ENCODE peak calls at places on chromosomes 3 and 15, in six cellular contexts. One of them, this sample, is unnamed. For H3K4me1, the result is how much of the 10 kb centered on the place peaks cover.

GRCh38 chr15:38823272-38823671 is 258.7 kb upstream of the RASGRP1 start:
- DNase-seq in endothelial cell of umbilical vein: peak
- DNase-seq in body of pancreas: no peak
- DNase-seq in uterus: no peak
- DNase-seq in ovary: no peak
- DNase-seq in A549: no peak
- DNase-seq in this sample: no peak

GRCh38 chr15:36797128-36797527 is 217.7 kb downstream of the CDIN1 start:
- DNase-seq in endothelial cell of umbilical vein: no peak
- DNase-seq in body of pancreas: peak
- DNase-seq in uterus: no peak
- DNase-seq in ovary: no peak
- DNase-seq in A549: peak
- DNase-seq in this sample: no peak

GRCh38 chr3:23960649-23961048 is 15.6 kb downstream of the NR1D2 start:
- DNase-seq in A549: no peak
- DNase-seq in ovary: no peak
- DNase-seq in body of pancreas: no peak
- DNase-seq in uterus: no peak
- DNase-seq in endothelial cell of umbilical vein: no peak
- DNase-seq in this sample: no peak

GRCh38 chr15:36778516-36778915 is 199.1 kb downstream of the CDIN1 start:
- DNase-seq in body of pancreas: no peak
- DNase-seq in A549: no peak
- DNase-seq in endothelial cell of umbilical vein: no peak
- DNase-seq in uterus: no peak
- DNase-seq in ovary: no peak
- DNase-seq in this sample: no peak

GRCh38 chr3:131402391-131403039 is 20.9 kb downstream of the NUDT16 start:
- DNase-seq in A549: no peak
- DNase-seq in ovary: no peak
- DNase-seq in body of pancreas: no peak
- DNase-seq in uterus: no peak
- DNase-seq in endothelial cell of umbilical vein: peak
- DNase-seq in this sample: no peak

GRCh38 chr15:90868261-90868689 is at the start of gene FURIN:
- DNase-seq in endothelial cell of umbilical vein: no peak
- DNase-seq in A549: no peak
- DNase-seq in uterus: no peak
- DNase-seq in ovary: no peak
- DNase-seq in body of pancreas: peak
- DNase-seq in this sample: no peak

GRCh38 chr15:72847806-72848205 is 64.2 kb upstream of the ADPGK start:
- DNase-seq in uterus: no peak
- DNase-seq in A549: no peak
- DNase-seq in endothelial cell of umbilical vein: no peak
- DNase-seq in ovary: no peak
- DNase-seq in body of pancreas: no peak
- DNase-seq in this sample: no peak

GRCh38 chr3:105369501-105370371 is 3.0 kb downstream of the ALCAM start:
- DNase-seq in endothelial cell of umbilical vein: peak
- DNase-seq in A549: peak
- DNase-seq in ovary: peak
- DNase-seq in uterus: peak
- DNase-seq in body of pancreas: peak
- DNase-seq in this sample: peak

GRCh38 chr3:62462097-62462789 is 88.9 kb upstream of the FEZF2 start:
- DNase-seq in endothelial cell of umbilical vein: no peak
- DNase-seq in A549: no peak
- DNase-seq in body of pancreas: no peak
- DNase-seq in ovary: no peak
- DNase-seq in uterus: no peak
- DNase-seq in this sample: no peak

GRCh38 chr3:156749244-156749643 is 74.9 kb downstream of the TIPARP start:
- DNase-seq in A549: no peak
- DNase-seq in ovary: no peak
- DNase-seq in body of pancreas: no peak
- DNase-seq in uterus: no peak
- DNase-seq in endothelial cell of umbilical vein: no peak
- DNase-seq in this sample: no peak

GRCh38 chr15:91408476-91409076 is 308.5 kb downstream of the SV2B start:
- DNase-seq in uterus: no peak
- DNase-seq in ovary: no peak
- DNase-seq in endothelial cell of umbilical vein: no peak
- DNase-seq in body of pancreas: peak
- DNase-seq in A549: no peak
- DNase-seq in this sample: peak

GRCh38 chr15:85584791-85585360 is 204.5 kb downstream of the AKAP13 start:
- DNase-seq in body of pancreas: no peak
- DNase-seq in uterus: no peak
- DNase-seq in A549: no peak
- DNase-seq in ovary: no peak
- DNase-seq in endothelial cell of umbilical vein: no peak
- DNase-seq in this sample: no peak
- TF ChIP-seq POLR2A in body of pancreas: no peak
- TF ChIP-seq POLR2A in uterus: no peak
- TF ChIP-seq POLR2A in A549: no peak
- TF ChIP-seq POLR2A in ovary: no peak
- TF ChIP-seq POLR2A in endothelial cell of umbilical vein: no peak
- TF ChIP-seq POLR2A in this sample: no peak

GRCh38 chr3:13865581-13866405 is 14.1 kb downstream of the WNT7A start:
- DNase-seq in ovary: no peak
- DNase-seq in body of pancreas: no peak
- DNase-seq in uterus: no peak
- DNase-seq in endothelial cell of umbilical vein: no peak
- DNase-seq in A549: no peak
- DNase-seq in this sample: no peak
- H3K4me1 ChIP-seq in ovary: under half
- H3K4me1 ChIP-seq in body of pancreas: under half
- H3K4me1 ChIP-seq in uterus: under half
- H3K4me1 ChIP-seq in endothelial cell of umbilical vein: under half
- H3K4me1 ChIP-seq in A549: under half
- H3K4me1 ChIP-seq in this sample: under half

DNA sequence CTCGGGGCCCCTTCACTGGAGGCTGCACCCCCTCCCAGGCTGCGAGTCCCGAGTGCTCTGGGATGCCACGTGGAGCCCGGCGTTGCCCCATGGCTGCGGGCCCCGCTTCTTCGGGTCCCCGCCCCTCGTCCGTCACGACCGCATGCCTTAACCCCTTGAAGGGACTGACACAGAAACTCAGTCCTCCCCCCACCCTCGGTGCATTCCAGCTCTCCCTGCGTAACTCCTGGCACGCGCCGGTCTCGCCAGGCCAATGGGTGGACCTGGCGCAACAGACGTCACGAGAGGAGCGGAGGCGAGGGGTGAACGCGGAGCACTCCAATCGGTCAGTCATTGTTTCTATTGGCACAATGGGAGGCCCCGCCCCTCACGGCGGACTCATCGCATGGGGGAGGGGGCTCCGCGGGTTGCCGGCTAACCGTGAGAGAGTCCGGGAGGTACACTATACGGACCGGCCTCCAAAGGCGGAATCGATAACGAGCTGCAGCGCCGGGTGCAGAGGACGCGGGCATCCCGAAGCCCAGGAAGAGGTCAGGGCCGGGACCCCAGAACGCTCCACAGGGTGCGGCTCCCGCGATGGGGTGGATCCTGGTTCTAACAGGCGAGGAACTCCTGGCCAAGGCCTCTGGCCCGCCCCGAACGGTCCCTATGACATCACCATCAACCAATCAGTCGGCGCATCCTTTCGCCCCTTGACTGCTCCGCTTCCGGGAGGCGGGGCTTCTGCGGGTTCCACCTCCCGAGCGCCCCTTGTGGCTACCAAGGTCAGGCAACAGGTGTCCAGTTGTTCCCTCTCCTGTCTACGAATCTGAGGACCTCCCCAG is 1.0 kb upstream of the CELSR3 start:
- DNase-seq in endothelial cell of umbilical vein: peak
- DNase-seq in ovary: peak
- DNase-seq in uterus: peak
- DNase-seq in body of pancreas: peak
- DNase-seq in A549: peak
- DNase-seq in this sample: peak
- TF ChIP-seq POLR2A in endothelial cell of umbilical vein: peak
- TF ChIP-seq POLR2A in ovary: peak
- TF ChIP-seq POLR2A in uterus: peak
- TF ChIP-seq POLR2A in body of pancreas: peak
- TF ChIP-seq POLR2A in A549: peak
- TF ChIP-seq POLR2A in this sample: no peak

GRCh38 chr15:66772967-66773873 is 71.2 kb downstream of the SMAD6 start:
- DNase-seq in ovary: peak
- DNase-seq in endothelial cell of umbilical vein: peak
- DNase-seq in A549: no peak
- DNase-seq in uterus: peak
- DNase-seq in body of pancreas: peak
- DNase-seq in this sample: peak
- H3K4me1 ChIP-seq in ovary: under half
- H3K4me1 ChIP-seq in endothelial cell of umbilical vein: under half
- H3K4me1 ChIP-seq in A549: half or more
- H3K4me1 ChIP-seq in uterus: under half
- H3K4me1 ChIP-seq in body of pancreas: half or more
- H3K4me1 ChIP-seq in this sample: half or more

GRCh38 chr3:14957163-14957562 is 9.8 kb downstream of the NR2C2 start:
- DNase-seq in A549: no peak
- DNase-seq in ovary: no peak
- DNase-seq in endothelial cell of umbilical vein: no peak
- DNase-seq in uterus: no peak
- DNase-seq in body of pancreas: no peak
- DNase-seq in this sample: no peak
- TF ChIP-seq POLR2A in A549: no peak
- TF ChIP-seq POLR2A in ovary: no peak
- TF ChIP-seq POLR2A in endothelial cell of umbilical vein: no peak
- TF ChIP-seq POLR2A in uterus: no peak
- TF ChIP-seq POLR2A in body of pancreas: no peak
- TF ChIP-seq POLR2A in this sample: no peak

GRCh38 chr3:124833710-124834332 is 53.3 kb downstream of the ITGB5 start:
- DNase-seq in endothelial cell of umbilical vein: no peak
- DNase-seq in ovary: no peak
- DNase-seq in body of pancreas: no peak
- DNase-seq in uterus: no peak
- DNase-seq in A549: peak
- DNase-seq in this sample: no peak
- H3K4me1 ChIP-seq in endothelial cell of umbilical vein: under half
- H3K4me1 ChIP-seq in ovary: under half
- H3K4me1 ChIP-seq in body of pancreas: under half
- H3K4me1 ChIP-seq in uterus: under half
- H3K4me1 ChIP-seq in A549: half or more
- H3K4me1 ChIP-seq in this sample: half or more

DNA sequence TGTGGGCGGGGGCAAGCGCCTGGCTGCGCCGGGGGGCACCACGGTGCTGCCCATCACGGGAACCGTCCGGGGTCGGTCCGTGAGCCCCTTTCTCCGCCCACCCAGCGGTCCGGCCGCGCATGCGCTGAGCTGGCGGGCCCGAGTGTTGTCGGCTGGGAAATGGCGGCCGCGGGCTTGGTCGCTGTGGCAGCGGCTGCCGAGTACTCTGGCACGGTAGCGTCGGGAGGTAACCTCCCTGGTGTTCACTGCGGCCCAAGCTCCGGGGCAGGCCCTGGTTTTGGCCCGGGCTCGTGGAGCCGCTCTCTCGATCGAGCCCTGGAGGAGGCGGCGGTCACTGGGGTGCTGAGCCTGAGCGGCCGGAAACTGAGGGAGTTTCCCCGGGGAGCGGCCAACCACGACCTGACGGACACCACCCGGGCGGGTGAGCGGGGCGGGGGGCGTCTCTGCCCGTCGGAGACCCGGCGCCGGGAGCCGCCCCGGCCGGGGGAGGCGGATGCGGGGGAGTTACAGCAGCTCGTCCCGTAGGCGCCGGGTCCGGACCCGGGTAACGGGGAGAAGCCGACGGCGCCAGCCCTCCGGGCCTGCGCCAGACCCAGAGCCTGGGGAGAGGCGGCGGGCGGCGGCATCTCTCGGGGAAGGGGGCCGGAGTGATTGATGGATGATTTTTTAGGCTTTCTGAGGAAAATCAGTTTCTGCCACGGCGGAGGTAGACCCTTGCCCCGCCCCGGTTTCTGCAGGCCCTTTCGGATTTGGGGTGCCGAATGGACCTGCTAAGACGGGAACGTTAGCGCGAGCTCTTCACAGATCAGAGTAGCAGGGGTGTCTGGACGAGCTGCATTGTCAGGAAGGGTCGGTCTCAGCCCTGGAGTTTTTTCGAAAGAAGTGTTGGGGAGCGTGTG is at the start of gene LRCH3:
- DNase-seq in A549: peak
- DNase-seq in body of pancreas: peak
- DNase-seq in uterus: peak
- DNase-seq in endothelial cell of umbilical vein: peak
- DNase-seq in ovary: peak
- DNase-seq in this sample: peak
- TF ChIP-seq POLR2A in A549: peak
- TF ChIP-seq POLR2A in body of pancreas: peak
- TF ChIP-seq POLR2A in uterus: peak
- TF ChIP-seq POLR2A in endothelial cell of umbilical vein: peak
- TF ChIP-seq POLR2A in ovary: peak
- TF ChIP-seq POLR2A in this sample: peak

DNA sequence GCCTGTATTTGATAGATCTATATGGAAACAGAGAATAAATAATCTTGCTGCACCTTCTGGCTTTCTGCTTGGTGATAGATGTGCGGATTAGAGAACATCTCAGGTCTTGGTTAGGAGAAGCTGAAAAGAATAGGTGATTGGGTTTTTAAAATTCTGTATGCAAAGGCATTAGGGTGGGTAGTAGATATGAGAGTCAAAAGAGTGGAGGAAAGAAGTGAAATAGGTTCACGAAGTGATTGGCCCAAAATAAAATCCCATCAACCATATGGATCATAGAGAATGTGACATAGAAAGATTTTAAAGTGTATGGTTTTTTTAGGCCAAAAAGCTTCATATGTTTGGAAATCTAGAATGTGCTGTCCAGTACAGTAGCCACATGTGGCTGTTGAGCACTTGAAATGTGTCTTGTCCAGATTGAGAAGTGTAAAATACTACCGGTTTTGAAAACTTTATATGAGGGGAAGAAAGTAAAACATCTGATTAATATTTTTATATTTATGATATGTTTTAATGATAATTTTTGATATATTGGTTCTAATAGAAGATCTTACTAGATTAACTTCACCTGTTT is 2.8 kb downstream of the MBNL1 start:
- DNase-seq in endothelial cell of umbilical vein: peak
- DNase-seq in uterus: no peak
- DNase-seq in ovary: no peak
- DNase-seq in body of pancreas: no peak
- DNase-seq in A549: no peak
- DNase-seq in this sample: no peak
- H3K4me1 ChIP-seq in endothelial cell of umbilical vein: half or more
- H3K4me1 ChIP-seq in uterus: under half
- H3K4me1 ChIP-seq in ovary: under half
- H3K4me1 ChIP-seq in body of pancreas: under half
- H3K4me1 ChIP-seq in A549: half or more
- H3K4me1 ChIP-seq in this sample: under half

This sample was measured in heart left ventricle.